ENCODE peak calls at places on chromosomes 1 and 21, in six cellular contexts. G is colonic mucosa; B is heart left ventricle; I is PC-9; V is PC-3; Y is CD8-positive, alpha-beta memory T cell. C is an unnamed sample. For H3K27me3 and H3K36me3, the result is how much of the 10 kb centered on the place peaks cover.

GRCh38 chr1:10968411-10968826 is 44.0 kb upstream of the TARDBP start:
- DNase-seq in G (peak), B (no peak), I (no peak), V (peak), Y (no peak), C (no peak)

GRCh38 chr1:93061895-93062792 is 16.9 kb upstream of the MTF2 start:
- DNase-seq in G (peak), B (no peak), I (peak), V (peak), Y (peak), C (no peak)

GRCh38 chr1:16092097-16092922 is 18.9 kb upstream of the FAM131C start:
- DNase-seq in G (no peak), B (no peak), I (no peak), V (no peak), Y (no peak), C (peak)

GRCh38 chr1:4161271-4162006 is 261.4 kb upstream of the C1orf174 start:
- DNase-seq in G (no peak), B (no peak), I (no peak), V (no peak), Y (no peak), C (no peak)

GRCh38 chr1:117368116-117369108 is 1.2 kb downstream of the MAN1A2 start:
- DNase-seq in G (peak), B (no peak), I (peak), V (peak), Y (no peak), C (no peak)

GRCh38 chr1:14876747-14877146 is 276.8 kb upstream of the TMEM51 start:
- DNase-seq in G (no peak), B (no peak), I (no peak), V (no peak), Y (no peak), C (no peak)

GRCh38 chr1:39110325-39110851 is 84.2 kb downstream of the NDUFS5 start:
- DNase-seq in G (no peak), B (no peak), I (no peak), V (no peak), Y (no peak), C (no peak)

GRCh38 chr1:96934282-96934681 is 212.7 kb downstream of the PTBP2 start:
- DNase-seq in G (no peak), B (no peak), I (no peak), V (no peak), Y (no peak), C (no peak)

GRCh38 chr1:20823879-20824278 is 36.8 kb upstream of the HP1BP3 start:
- DNase-seq in G (no peak), B (no peak), I (no peak), V (no peak), Y (no peak), C (no peak)

GRCh38 chr1:209445576-209445975 is 137.9 kb upstream of the CAMK1G start:
- DNase-seq in G (no peak), B (no peak), I (no peak), V (no peak), Y (no peak), C (no peak)

GRCh38 chr1:9443913-9444445 is 95.3 kb upstream of the SLC25A33 start:
- DNase-seq in G (no peak), B (no peak), I (no peak), V (no peak), Y (no peak), C (no peak)

GRCh38 chr1:72851597-72851996 is 569.3 kb upstream of the NEGR1 start:
- DNase-seq in G (no peak), B (no peak), I (no peak), V (no peak), Y (no peak), C (no peak)

GRCh38 chr1:74053407-74053806 is 144.6 kb downstream of the LRRIQ3 start:
- DNase-seq in G (no peak), B (no peak), I (no peak), V (peak), Y (no peak), C (no peak)

GRCh38 chr1:14803002-14803789 is 204.7 kb downstream of the KAZN start:
- DNase-seq in G (no peak), B (no peak), I (no peak), V (no peak), Y (no peak), C (no peak)

GRCh38 chr1:234918216-234918841 is 210.3 kb downstream of the TOMM20 start:
- DNase-seq in G (peak), B (peak), I (no peak), V (no peak), Y (no peak), C (peak)

GRCh38 chr1:240967070-240967724 is 355.2 kb upstream of the GREM2 start:
- DNase-seq in G (no peak), B (no peak), I (no peak), V (peak), Y (no peak), C (no peak)

GRCh38 chr1:101820080-101820479 is 176.6 kb downstream of the OLFM3 start:
- DNase-seq in G (no peak), B (no peak), I (no peak), V (peak), Y (no peak), C (no peak)

GRCh38 chr1:33228935-33229487 is 27.3 kb upstream of the ZNF362 start:
- DNase-seq in G (peak), B (peak), I (peak), V (peak), Y (no peak), C (no peak)

GRCh38 chr1:2909797-2910196 is 108.3 kb upstream of the TTC34 start:
- DNase-seq in G (no peak), B (no peak), I (no peak), V (no peak), Y (no peak), C (no peak)

GRCh38 chr1:4711191-4711915 is 56.9 kb downstream of the AJAP1 start:
- DNase-seq in G (no peak), B (no peak), I (no peak), V (no peak), Y (no peak), C (no peak)

GRCh38 chr1:97192872-97193572 is 471.4 kb downstream of the PTBP2 start:
- DNase-seq in G (no peak), B (no peak), I (peak), V (peak), Y (no peak), C (no peak)

GRCh38 chr1:5119496-5120234 is 465.3 kb downstream of the AJAP1 start:
- DNase-seq in G (no peak), B (no peak), I (no peak), V (peak), Y (no peak), C (no peak)

GRCh38 chr21:30430170-30430655 is at the start of gene KRTAP13-4:
- DNase-seq in G (no peak), B (no peak), I (no peak), V (no peak), Y (no peak), C (no peak)

GRCh38 chr1:170581041-170581440 is 49.1 kb downstream of the GORAB start:
- DNase-seq in G (no peak), B (peak), I (no peak), V (no peak), Y (no peak), C (no peak)

GRCh38 chr1:119330062-119330939 is 38.3 kb upstream of the HAO2 start:
- DNase-seq in G (no peak), B (no peak), I (peak), V (peak), Y (no peak), C (no peak)

GRCh38 chr1:8343464-8344001 is 25.6 kb downstream of the SLC45A1 start:
- DNase-seq in G (peak), B (peak), I (peak), V (peak), Y (no peak), C (peak)

GRCh38 chr1:87202922-87203655 is 125.6 kb upstream of the LMO4 start:
- DNase-seq in G (no peak), B (no peak), I (no peak), V (no peak), Y (no peak), C (no peak)

GRCh38 chr1:85166343-85166742 is 34.5 kb downstream of the SYDE2 start:
- DNase-seq in G (no peak), B (no peak), I (no peak), V (no peak), Y (no peak), C (no peak)

GRCh38 chr1:114510235-114511047 is 562 bp downstream of the TRIM33 start:
- DNase-seq in G (peak), B (peak), I (peak), V (no peak), Y (no peak), C (peak)

DNA sequence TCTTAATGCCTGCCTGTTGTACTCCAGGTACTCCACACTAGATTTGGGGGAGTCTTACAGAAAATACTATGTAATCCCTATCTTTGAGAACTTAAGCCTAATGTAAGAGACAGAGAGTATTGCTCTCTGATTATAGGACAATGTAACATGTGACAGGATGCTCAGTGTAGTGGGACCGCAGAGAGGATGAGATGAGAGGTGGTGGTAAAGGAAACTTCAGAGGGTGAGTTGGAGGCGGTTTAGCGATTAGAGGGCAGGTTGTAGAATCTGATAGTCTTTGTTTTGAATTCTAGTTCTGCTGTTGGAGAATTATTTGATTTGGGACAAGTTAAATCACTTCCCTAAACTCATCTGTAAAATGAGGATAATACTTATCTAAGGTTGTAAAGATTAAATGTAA is 5.4 kb downstream of the SOAT1 start:
- DNase-seq in G (no peak), B (no peak), I (no peak), V (no peak), Y (peak), C (no peak)
- H3K27me3 ChIP-seq in G (under half), B (under half), I (under half), V (under half), Y (under half), C (under half)

DNA sequence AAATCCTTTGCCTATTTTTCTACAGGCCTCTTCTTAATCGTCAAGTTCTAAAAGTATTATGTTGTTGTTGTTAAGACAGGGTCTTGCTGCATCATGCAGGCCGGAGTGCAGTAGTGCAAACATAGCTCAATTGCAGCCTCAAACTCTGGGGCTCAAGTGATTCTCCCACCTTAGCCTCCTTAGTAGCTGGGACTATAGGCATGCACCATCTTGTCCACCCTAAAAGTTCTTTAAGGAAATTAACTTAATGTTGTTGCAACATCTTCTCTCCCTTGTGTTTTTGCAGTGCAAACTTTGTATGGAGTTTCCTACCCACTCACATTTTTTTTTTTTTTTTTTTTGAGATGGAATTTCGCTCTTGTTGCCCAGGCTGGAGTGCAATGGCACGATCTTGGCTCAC is 4.1 kb upstream of the VHLL start:
- DNase-seq in G (no peak), B (no peak), I (no peak), V (no peak), Y (no peak), C (no peak)
- H3K36me3 ChIP-seq in G (under half), B (under half), I (under half), V (under half), Y (under half), C (under half)

GRCh38 chr1:22231068-22231593 is 88.2 kb upstream of the WNT4 start:
- DNase-seq in G (no peak), B (peak), I (no peak), V (no peak), Y (no peak), C (no peak)

GRCh38 chr1:22229374-22229773 is 86.5 kb upstream of the WNT4 start:
- DNase-seq in G (no peak), B (no peak), I (peak), V (peak), Y (no peak), C (no peak)

GRCh38 chr1:22234631-22235030 is 91.7 kb upstream of the WNT4 start:
- DNase-seq in G (no peak), B (no peak), I (no peak), V (no peak), Y (no peak), C (no peak)

GRCh38 chr1:22228505-22228911 is 85.6 kb upstream of the WNT4 start:
- DNase-seq in G (no peak), B (peak), I (peak), V (peak), Y (no peak), C (no peak)

GRCh38 chr1:22231995-22232690 is 89.2 kb upstream of the WNT4 start:
- DNase-seq in G (no peak), B (peak), I (peak), V (no peak), Y (no peak), C (no peak)
- H3K27me3 ChIP-seq in G (under half), B (under half), I (under half), V (under half), Y (under half), C (under half)

DNA sequence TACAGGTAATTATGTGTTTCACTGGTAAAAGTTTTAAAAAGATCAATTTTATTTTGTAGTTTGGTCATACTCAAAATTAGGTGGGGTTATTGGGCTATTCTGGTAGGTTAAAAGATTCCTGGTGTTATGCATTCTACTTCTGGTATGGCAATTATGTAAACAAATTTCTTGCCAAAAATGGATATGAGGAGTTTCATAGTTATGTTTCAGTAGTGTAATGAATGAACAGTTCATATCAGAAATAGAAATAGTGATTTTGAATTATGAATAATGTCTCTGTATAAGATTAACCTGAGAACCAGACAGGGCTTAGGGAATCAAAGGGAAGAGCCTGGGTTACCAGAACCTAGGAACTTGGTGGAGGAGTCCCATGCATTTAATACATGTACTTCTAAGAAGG is 15.9 kb downstream of the ATF6 start:
- DNase-seq in G (no peak), B (no peak), I (no peak), V (peak), Y (no peak), C (no peak)
- H3K36me3 ChIP-seq in G (under half), B (half or more), I (under half), V (under half), Y (under half), C (under half)

GRCh38 chr21:32887026-32887425 is 115.5 kb upstream of the PAXBP1 start:
- DNase-seq in G (no peak), B (no peak), I (no peak), V (no peak), Y (no peak), C (no peak)

GRCh38 chr21:32889596-32889995 is 118.0 kb upstream of the PAXBP1 start:
- DNase-seq in G (no peak), B (no peak), I (no peak), V (no peak), Y (no peak), C (no peak)

GRCh38 chr21:32884062-32884461 is 112.5 kb upstream of the PAXBP1 start:
- DNase-seq in G (no peak), B (no peak), I (no peak), V (no peak), Y (no peak), C (no peak)

GRCh38 chr21:32886339-32886738 is 114.8 kb upstream of the PAXBP1 start:
- DNase-seq in G (no peak), B (no peak), I (no peak), V (peak), Y (peak), C (no peak)

GRCh38 chr21:32888971-32889370 is 117.4 kb upstream of the PAXBP1 start:
- DNase-seq in G (no peak), B (no peak), I (no peak), V (no peak), Y (no peak), C (no peak)
- H3K27me3 ChIP-seq in G (under half), B (under half), I (under half), V (half or more), Y (under half), C (under half)

GRCh38 chr1:156785458-156785857 is 18.1 kb downstream of the PRCC start:
- DNase-seq in G (no peak), B (no peak), I (no peak), V (no peak), Y (no peak), C (no peak)
- H3K36me3 ChIP-seq in G (under half), B (half or more), I (under half), V (half or more), Y (under half), C (under half)

GRCh38 chr1:112169517-112169916 is 180.0 kb upstream of the KCND3 start:
- DNase-seq in G (no peak), B (no peak), I (peak), V (no peak), Y (no peak), C (no peak)
- H3K27me3 ChIP-seq in G (under half), B (under half), I (under half), V (under half), Y (under half), C (under half)

GRCh38 chr21:31684918-31685317 is 25.4 kb downstream of the SOD1 start:
- DNase-seq in G (no peak), B (no peak), I (no peak), V (no peak), Y (no peak), C (no peak)

GRCh38 chr21:31683029-31683428 is 23.5 kb downstream of the SOD1 start:
- DNase-seq in G (no peak), B (no peak), I (no peak), V (peak), Y (no peak), C (no peak)

GRCh38 chr21:31687108-31687507 is 27.6 kb downstream of the SOD1 start:
- DNase-seq in G (no peak), B (no peak), I (no peak), V (no peak), Y (no peak), C (no peak)

GRCh38 chr21:31688603-31689368 is 29.3 kb downstream of the SOD1 start:
- DNase-seq in G (no peak), B (no peak), I (no peak), V (no peak), Y (no peak), C (no peak)

DNA sequence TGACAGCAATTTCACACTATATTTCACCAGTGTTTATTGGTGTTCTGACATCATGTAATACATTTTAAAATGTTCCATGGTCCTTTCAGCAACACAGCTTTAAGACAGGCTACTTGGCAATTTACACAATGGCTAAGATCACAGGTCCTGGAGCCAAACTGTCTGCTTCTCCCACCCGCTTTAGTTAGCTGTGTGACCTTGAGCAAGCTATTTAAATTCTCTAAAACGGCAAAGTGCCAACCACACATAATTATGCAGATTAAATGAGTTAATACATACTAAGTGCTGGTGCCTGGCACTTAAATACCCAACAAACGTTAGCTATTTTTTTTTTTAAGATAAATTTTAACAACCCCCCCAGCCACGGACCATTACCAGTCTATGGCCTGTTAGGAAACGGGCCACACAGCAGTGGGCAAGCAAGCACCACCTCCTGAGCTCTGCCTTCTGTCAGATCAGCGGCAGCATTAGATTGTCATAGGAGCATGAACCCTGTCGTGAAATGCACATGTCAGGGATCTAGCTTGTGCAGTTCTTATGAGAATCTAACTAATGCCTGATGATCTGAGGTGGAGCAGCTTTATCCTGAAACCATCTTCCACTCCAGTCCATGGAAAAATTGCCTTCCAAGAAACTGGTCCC is 26.9 kb downstream of the SOD1 start:
- DNase-seq in G (no peak), B (no peak), I (no peak), V (no peak), Y (no peak), C (no peak)
- H3K36me3 ChIP-seq in G (under half), B (half or more), I (under half), V (half or more), Y (under half), C (under half)

GRCh38 chr1:165234149-165234548 is 122.4 kb downstream of the LMX1A start:
- DNase-seq in G (no peak), B (no peak), I (peak), V (no peak), Y (no peak), C (no peak)

GRCh38 chr1:165235158-165235776 is 121.2 kb downstream of the LMX1A start:
- DNase-seq in G (no peak), B (no peak), I (no peak), V (no peak), Y (no peak), C (peak)

GRCh38 chr1:165239873-165240272 is 116.6 kb downstream of the LMX1A start:
- DNase-seq in G (no peak), B (no peak), I (no peak), V (no peak), Y (no peak), C (no peak)

GRCh38 chr1:165240486-165240885 is 116.0 kb downstream of the LMX1A start:
- DNase-seq in G (no peak), B (no peak), I (no peak), V (no peak), Y (no peak), C (no peak)

DNA sequence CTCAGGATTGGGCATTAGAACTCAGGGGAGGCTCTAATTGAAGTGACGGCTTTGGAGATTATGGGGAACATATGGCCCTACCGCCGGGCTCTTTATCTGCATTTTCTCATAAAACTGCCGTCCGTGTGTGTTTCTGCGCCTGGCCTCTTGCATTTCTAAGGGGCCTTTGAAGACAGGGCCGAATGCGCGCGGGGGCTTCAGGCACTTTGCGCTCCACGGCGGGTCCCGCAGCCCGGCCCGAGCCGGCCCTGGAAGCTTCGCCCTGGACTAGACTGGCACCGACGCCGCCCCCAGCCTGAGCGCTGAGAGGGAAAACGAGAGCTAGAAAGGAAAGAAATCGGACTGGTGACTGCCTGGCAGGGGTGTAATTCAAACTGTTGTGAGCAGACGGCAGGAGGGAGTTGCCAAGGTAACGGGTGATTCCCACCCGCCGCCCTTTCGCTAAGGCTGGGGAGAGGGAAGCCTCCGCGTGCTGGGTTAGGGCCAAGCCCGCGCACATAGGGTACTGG is 120.7 kb downstream of the LMX1A start:
- DNase-seq in G (no peak), B (no peak), I (no peak), V (no peak), Y (no peak), C (peak)
- H3K27me3 ChIP-seq in G (under half), B (under half), I (under half), V (half or more), Y (under half), C (under half)

GRCh38 chr1:153800516-153800915 is 25.3 kb downstream of the SLC27A3 start:
- DNase-seq in G (no peak), B (no peak), I (no peak), V (no peak), Y (no peak), C (no peak)
- H3K36me3 ChIP-seq in G (under half), B (under half), I (under half), V (under half), Y (under half), C (under half)

C was measured in aorta.